ENCODE peak calls at places on chromosome X, in nine cellular contexts. One of them, this sample, is unnamed.

GRCh38 chrX:119374736-119375135 is 24.4 kb upstream of the SLC25A43 start:
- DNase-seq in PC-3: peak
- DNase-seq in WERI-Rb-1: no peak
- DNase-seq in upper lobe of right lung: no peak
- DNase-seq in endothelial cell: no peak
- DNase-seq in Calu3: no peak
- DNase-seq in tibial nerve: no peak
- DNase-seq in GM13976: no peak
- DNase-seq in WTC11: no peak
- DNase-seq in this sample: no peak

GRCh38 chrX:105608745-105609144 is 213.6 kb upstream of the NRK start:
- DNase-seq in upper lobe of right lung: no peak
- DNase-seq in endothelial cell: no peak
- DNase-seq in GM13976: no peak
- DNase-seq in PC-3: peak
- DNase-seq in WERI-Rb-1: no peak
- DNase-seq in tibial nerve: no peak
- DNase-seq in Calu3: no peak
- DNase-seq in WTC11: no peak
- DNase-seq in this sample: no peak

GRCh38 chrX:1483843-1484637 is 31.3 kb upstream of the ASMTL start:
- DNase-seq in WERI-Rb-1: no peak
- DNase-seq in WTC11: no peak
- DNase-seq in upper lobe of right lung: peak
- DNase-seq in Calu3: no peak
- DNase-seq in endothelial cell: no peak
- DNase-seq in GM13976: peak
- DNase-seq in tibial nerve: no peak
- DNase-seq in PC-3: no peak
- DNase-seq in this sample: peak

GRCh38 chrX:38929966-38930421 is 128.7 kb downstream of the MID1IP1 start:
- DNase-seq in WERI-Rb-1: no peak
- DNase-seq in upper lobe of right lung: no peak
- DNase-seq in tibial nerve: no peak
- DNase-seq in WTC11: no peak
- DNase-seq in endothelial cell: no peak
- DNase-seq in Calu3: no peak
- DNase-seq in PC-3: peak
- DNase-seq in GM13976: no peak
- DNase-seq in this sample: no peak

GRCh38 chrX:150456466-150456865 is 93.3 kb downstream of the MAMLD1 start:
- DNase-seq in upper lobe of right lung: no peak
- DNase-seq in PC-3: peak
- DNase-seq in GM13976: no peak
- DNase-seq in tibial nerve: no peak
- DNase-seq in endothelial cell: no peak
- DNase-seq in WTC11: no peak
- DNase-seq in WERI-Rb-1: no peak
- DNase-seq in Calu3: no peak
- DNase-seq in this sample: no peak

GRCh38 chrX:68693481-68694410 is 46.3 kb downstream of the STARD8 start:
- DNase-seq in endothelial cell: peak
- DNase-seq in WERI-Rb-1: peak
- DNase-seq in Calu3: peak
- DNase-seq in upper lobe of right lung: peak
- DNase-seq in PC-3: peak
- DNase-seq in GM13976: peak
- DNase-seq in tibial nerve: peak
- DNase-seq in WTC11: peak
- DNase-seq in this sample: peak

GRCh38 chrX:96447161-96447560 is 237.5 kb upstream of the DIAPH2 start:
- DNase-seq in Calu3: no peak
- DNase-seq in tibial nerve: no peak
- DNase-seq in WERI-Rb-1: no peak
- DNase-seq in GM13976: no peak
- DNase-seq in PC-3: peak
- DNase-seq in upper lobe of right lung: no peak
- DNase-seq in WTC11: no peak
- DNase-seq in endothelial cell: no peak
- DNase-seq in this sample: no peak

GRCh38 chrX:78548012-78548411 is 111.1 kb downstream of the RTL3 start:
- DNase-seq in endothelial cell: no peak
- DNase-seq in WERI-Rb-1: no peak
- DNase-seq in tibial nerve: no peak
- DNase-seq in GM13976: no peak
- DNase-seq in Calu3: no peak
- DNase-seq in WTC11: no peak
- DNase-seq in PC-3: peak
- DNase-seq in upper lobe of right lung: no peak
- DNase-seq in this sample: no peak

GRCh38 chrX:40530471-40530870 is 50.3 kb upstream of the ATP6AP2 start:
- DNase-seq in tibial nerve: no peak
- DNase-seq in PC-3: no peak
- DNase-seq in WTC11: no peak
- DNase-seq in WERI-Rb-1: no peak
- DNase-seq in Calu3: no peak
- DNase-seq in upper lobe of right lung: no peak
- DNase-seq in GM13976: no peak
- DNase-seq in endothelial cell: no peak
- DNase-seq in this sample: no peak

GRCh38 chrX:13151806-13152510 is 107.5 kb upstream of the FAM9C start:
- DNase-seq in tibial nerve: no peak
- DNase-seq in WTC11: no peak
- DNase-seq in WERI-Rb-1: no peak
- DNase-seq in Calu3: no peak
- DNase-seq in PC-3: no peak
- DNase-seq in upper lobe of right lung: no peak
- DNase-seq in endothelial cell: no peak
- DNase-seq in GM13976: no peak
- DNase-seq in this sample: no peak

GRCh38 chrX:106144755-106145639 is 23.1 kb upstream of the PWWP3B start:
- DNase-seq in tibial nerve: no peak
- DNase-seq in Calu3: no peak
- DNase-seq in PC-3: no peak
- DNase-seq in endothelial cell: no peak
- DNase-seq in WERI-Rb-1: no peak
- DNase-seq in upper lobe of right lung: no peak
- DNase-seq in GM13976: no peak
- DNase-seq in WTC11: no peak
- DNase-seq in this sample: no peak

GRCh38 chrX:45479196-45479834 is 278.6 kb upstream of the DIPK2B start:
- DNase-seq in GM13976: no peak
- DNase-seq in PC-3: peak
- DNase-seq in upper lobe of right lung: no peak
- DNase-seq in WERI-Rb-1: no peak
- DNase-seq in WTC11: no peak
- DNase-seq in tibial nerve: no peak
- DNase-seq in endothelial cell: no peak
- DNase-seq in Calu3: no peak
- DNase-seq in this sample: no peak

GRCh38 chrX:144918936-144919335 is 328.4 kb upstream of the SPANXN1 start:
- DNase-seq in upper lobe of right lung: no peak
- DNase-seq in endothelial cell: no peak
- DNase-seq in Calu3: no peak
- DNase-seq in WTC11: no peak
- DNase-seq in tibial nerve: no peak
- DNase-seq in GM13976: no peak
- DNase-seq in PC-3: no peak
- DNase-seq in WERI-Rb-1: no peak
- DNase-seq in this sample: no peak

GRCh38 chrX:40132751-40133150 is 35.0 kb upstream of the BCOR start:
- DNase-seq in PC-3: peak
- DNase-seq in GM13976: no peak
- DNase-seq in upper lobe of right lung: no peak
- DNase-seq in tibial nerve: peak
- DNase-seq in endothelial cell: no peak
- DNase-seq in WERI-Rb-1: no peak
- DNase-seq in Calu3: peak
- DNase-seq in WTC11: no peak
- DNase-seq in this sample: no peak

GRCh38 chrX:86805241-86805640 is 657.0 kb downstream of the DACH2 start:
- DNase-seq in Calu3: no peak
- DNase-seq in endothelial cell: no peak
- DNase-seq in GM13976: no peak
- DNase-seq in upper lobe of right lung: no peak
- DNase-seq in PC-3: no peak
- DNase-seq in WTC11: peak
- DNase-seq in tibial nerve: no peak
- DNase-seq in WERI-Rb-1: no peak
- DNase-seq in this sample: no peak

DNA sequence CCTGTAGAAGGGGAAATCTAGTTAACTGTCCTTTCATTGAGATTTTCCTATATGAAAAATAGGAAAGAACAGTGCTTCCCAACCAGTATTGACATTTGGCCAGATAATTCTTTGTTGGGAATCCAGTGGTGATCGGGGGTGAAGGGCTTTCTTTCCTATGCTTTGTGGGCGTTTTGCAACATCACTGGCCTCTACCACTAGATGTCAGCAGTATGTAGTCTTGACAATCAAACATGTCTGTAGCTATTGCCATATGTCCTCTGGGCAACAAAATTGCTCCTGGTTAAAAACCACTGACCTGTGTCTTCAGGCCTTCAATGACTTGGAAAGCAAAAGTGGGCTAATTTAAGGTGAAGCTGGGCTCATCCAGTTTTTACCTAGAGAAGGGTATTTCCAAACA is 658.5 kb downstream of the DACH2 start:
- DNase-seq in Calu3: peak
- DNase-seq in WERI-Rb-1: peak
- DNase-seq in WTC11: peak
- DNase-seq in tibial nerve: no peak
- DNase-seq in PC-3: peak
- DNase-seq in GM13976: peak
- DNase-seq in endothelial cell: peak
- DNase-seq in upper lobe of right lung: no peak
- DNase-seq in this sample: peak
- TF ChIP-seq CTCF in Calu3: no peak
- TF ChIP-seq CTCF in WERI-Rb-1: peak
- TF ChIP-seq CTCF in WTC11: no peak
- TF ChIP-seq CTCF in tibial nerve: peak
- TF ChIP-seq CTCF in PC-3: peak
- TF ChIP-seq CTCF in GM13976: peak
- TF ChIP-seq CTCF in endothelial cell: no peak
- TF ChIP-seq CTCF in upper lobe of right lung: peak
- TF ChIP-seq CTCF in this sample: peak

GRCh38 chrX:143437439-143437838 is 79.8 kb downstream of the SPANXN3 start:
- DNase-seq in PC-3: peak
- DNase-seq in tibial nerve: no peak
- DNase-seq in Calu3: no peak
- DNase-seq in endothelial cell: peak
- DNase-seq in WTC11: no peak
- DNase-seq in GM13976: no peak
- DNase-seq in upper lobe of right lung: no peak
- DNase-seq in WERI-Rb-1: no peak
- DNase-seq in this sample: no peak
- TF ChIP-seq CTCF in PC-3: peak
- TF ChIP-seq CTCF in tibial nerve: no peak
- TF ChIP-seq CTCF in Calu3: no peak
- TF ChIP-seq CTCF in endothelial cell: peak
- TF ChIP-seq CTCF in WTC11: no peak
- TF ChIP-seq CTCF in GM13976: peak
- TF ChIP-seq CTCF in upper lobe of right lung: no peak
- TF ChIP-seq CTCF in WERI-Rb-1: peak
- TF ChIP-seq CTCF in this sample: no peak

DNA sequence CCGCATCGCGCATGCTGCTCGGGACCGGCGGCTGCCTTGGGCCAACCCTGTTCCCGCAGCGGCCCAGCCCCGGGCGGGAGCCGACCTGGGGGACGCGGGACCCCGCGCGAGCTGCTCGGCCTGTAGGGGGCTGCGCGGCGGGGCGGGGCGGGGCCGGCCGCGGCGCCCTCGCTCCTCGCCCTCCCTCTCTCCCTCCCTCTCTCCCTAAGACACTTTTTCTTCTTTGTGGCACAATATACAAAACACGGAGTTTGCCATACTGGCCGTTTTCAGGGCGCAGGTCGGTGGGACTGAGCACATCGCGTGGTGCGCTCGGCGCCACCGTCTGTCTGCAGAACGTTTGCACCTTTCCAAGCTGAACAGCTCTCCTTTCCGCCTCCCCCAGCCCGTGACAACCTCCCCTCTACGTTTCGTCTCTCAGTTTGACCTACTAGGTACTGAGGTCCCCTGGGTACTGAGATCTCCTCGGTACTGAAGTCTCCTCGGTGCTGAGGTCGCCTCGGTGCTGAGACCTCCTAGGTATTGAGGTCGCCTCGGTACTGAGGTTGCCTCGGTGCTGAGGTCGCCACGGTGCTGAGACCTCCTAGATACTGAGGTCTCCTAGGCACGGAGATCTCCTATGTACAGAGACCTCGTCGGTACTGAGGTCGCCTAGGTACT is 261.1 kb upstream of the PLCXD1 start:
- DNase-seq in WERI-Rb-1: no peak
- DNase-seq in tibial nerve: no peak
- DNase-seq in Calu3: peak
- DNase-seq in GM13976: no peak
- DNase-seq in PC-3: peak
- DNase-seq in upper lobe of right lung: no peak
- DNase-seq in WTC11: peak
- DNase-seq in endothelial cell: no peak
- DNase-seq in this sample: peak
- TF ChIP-seq CTCF in WERI-Rb-1: no peak
- TF ChIP-seq CTCF in tibial nerve: no peak
- TF ChIP-seq CTCF in Calu3: no peak
- TF ChIP-seq CTCF in GM13976: peak
- TF ChIP-seq CTCF in PC-3: no peak
- TF ChIP-seq CTCF in upper lobe of right lung: no peak
- TF ChIP-seq CTCF in WTC11: no peak
- TF ChIP-seq CTCF in endothelial cell: no peak
- TF ChIP-seq CTCF in this sample: no peak

GRCh38 chrX:84186603-84187358 is 1.2 kb downstream of the RPS6KA6 start:
- DNase-seq in GM13976: peak
- DNase-seq in PC-3: peak
- DNase-seq in WERI-Rb-1: no peak
- DNase-seq in WTC11: peak
- DNase-seq in endothelial cell: peak
- DNase-seq in tibial nerve: no peak
- DNase-seq in upper lobe of right lung: no peak
- DNase-seq in Calu3: peak
- DNase-seq in this sample: no peak

GRCh38 chrX:84187501-84188319 is at the start of gene RPS6KA6:
- DNase-seq in PC-3: peak
- DNase-seq in GM13976: peak
- DNase-seq in endothelial cell: peak
- DNase-seq in WERI-Rb-1: peak
- DNase-seq in Calu3: peak
- DNase-seq in upper lobe of right lung: peak
- DNase-seq in tibial nerve: no peak
- DNase-seq in WTC11: peak
- DNase-seq in this sample: peak

GRCh38 chrX:84192006-84192405 is 4.0 kb upstream of the RPS6KA6 start:
- DNase-seq in GM13976: no peak
- DNase-seq in WERI-Rb-1: no peak
- DNase-seq in tibial nerve: no peak
- DNase-seq in WTC11: no peak
- DNase-seq in endothelial cell: no peak
- DNase-seq in upper lobe of right lung: no peak
- DNase-seq in PC-3: no peak
- DNase-seq in Calu3: no peak
- DNase-seq in this sample: no peak

GRCh38 chrX:84189125-84189524 is 1.1 kb upstream of the RPS6KA6 start:
- DNase-seq in WERI-Rb-1: no peak
- DNase-seq in Calu3: no peak
- DNase-seq in WTC11: no peak
- DNase-seq in tibial nerve: no peak
- DNase-seq in endothelial cell: no peak
- DNase-seq in GM13976: peak
- DNase-seq in upper lobe of right lung: no peak
- DNase-seq in PC-3: no peak
- DNase-seq in this sample: no peak

GRCh38 chrX:84188320-84188834 is 378 bp upstream of the RPS6KA6 start:
- DNase-seq in WTC11: peak
- DNase-seq in GM13976: peak
- DNase-seq in Calu3: peak
- DNase-seq in upper lobe of right lung: peak
- DNase-seq in WERI-Rb-1: peak
- DNase-seq in PC-3: peak
- DNase-seq in tibial nerve: no peak
- DNase-seq in endothelial cell: peak
- DNase-seq in this sample: peak
- TF ChIP-seq CTCF in WTC11: no peak
- TF ChIP-seq CTCF in GM13976: no peak
- TF ChIP-seq CTCF in Calu3: no peak
- TF ChIP-seq CTCF in upper lobe of right lung: no peak
- TF ChIP-seq CTCF in WERI-Rb-1: no peak
- TF ChIP-seq CTCF in PC-3: no peak
- TF ChIP-seq CTCF in tibial nerve: no peak
- TF ChIP-seq CTCF in endothelial cell: no peak
- TF ChIP-seq CTCF in this sample: no peak

This sample was measured in GM10248.